ENCODE peak calls at places on chromosomes 3 and 15, in five cellular contexts. V is C1 segment of cervical spinal cord; A is naive thymus-derived CD8-positive, alpha-beta T cell; M is glutamatergic neuron; R is MCF 10A. B is an unnamed sample.

GRCh38 chr3:197354195-197355059 is 56.0 kb upstream of the DLG1 start:
- DNase-seq in V (no peak), A (no peak), M (peak; percentile 71), R (no peak), B (peak; percentile 86)

GRCh38 chr3:99686955-99687612 is 48.7 kb downstream of the COL8A1 start:
- DNase-seq in V (no peak), A (no peak), M (peak; percentile 81), R (peak; percentile 76), B (peak; percentile 34)

GRCh38 chr3:112339609-112340008 is 6.7 kb downstream of the CD200 start:
- DNase-seq in V (no peak), A (no peak), M (no peak), R (no peak), B (no peak)

GRCh38 chr3:16570113-16570512 is 35.1 kb downstream of the DAZL start:
- DNase-seq in V (no peak), A (no peak), M (no peak), R (no peak), B (no peak)

GRCh38 chr15:95590533-95591044 is 739.9 kb upstream of the NR2F2 start:
- DNase-seq in V (no peak), A (no peak), M (no peak), R (no peak), B (no peak)

GRCh38 chr15:77642019-77642418 is 9.3 kb upstream of the LINGO1 start:
- DNase-seq in V (no peak), A (no peak), M (no peak), R (no peak), B (peak; percentile 55)

GRCh38 chr3:186471781-186472180 is 72.4 kb downstream of the CRYGS start:
- DNase-seq in V (no peak), A (no peak), M (peak; percentile 30), R (no peak), B (no peak)

GRCh38 chr15:72230197-72231065 is 559 bp downstream of the PKM start:
- DNase-seq in V (peak; percentile 83), A (peak; percentile 46), M (peak; percentile 95), R (peak; percentile 89), B (peak; percentile 89)

GRCh38 chr3:58048301-58048700 is 40.1 kb downstream of the FLNB start:
- DNase-seq in V (no peak), A (no peak), M (no peak), R (peak; percentile 37), B (no peak)

GRCh38 chr3:142735462-142735861 is 11.6 kb downstream of the TRPC1 start:
- DNase-seq in V (no peak), A (no peak), M (no peak), R (no peak), B (no peak)

GRCh38 chr3:193490989-193491388 is 63.7 kb downstream of the ATP13A4 start:
- DNase-seq in V (no peak), A (no peak), M (no peak), R (no peak), B (no peak)

GRCh38 chr3:145557405-145557804 is 603.6 kb downstream of the PLOD2 start:
- DNase-seq in V (no peak), A (no peak), M (no peak), R (no peak), B (no peak)

GRCh38 chr3:174951498-174951897 is 92.4 kb downstream of the NAALADL2 start:
- DNase-seq in V (no peak), A (no peak), M (no peak), R (no peak), B (no peak)

GRCh38 chr3:14118400-14119165 is 6.1 kb downstream of the CHCHD4 start:
- DNase-seq in V (no peak), A (no peak), M (no peak), R (peak; percentile 80), B (no peak)

GRCh38 chr15:28093761-28094535 is 5.2 kb downstream of the OCA2 start:
- DNase-seq in V (no peak), A (no peak), M (no peak), R (no peak), B (no peak)

GRCh38 chr3:80997622-80998021 is 763.8 kb downstream of the GBE1 start:
- DNase-seq in V (no peak), A (no peak), M (no peak), R (no peak), B (no peak)

GRCh38 chr3:49022751-49023171 is 840 bp downstream of the NDUFAF3 start:
- DNase-seq in V (no peak), A (no peak), M (no peak), R (peak; percentile 29), B (no peak)

GRCh38 chr15:66842710-66843441 is 140.8 kb downstream of the SMAD6 start:
- DNase-seq in V (peak; percentile 18), A (no peak), M (peak; percentile 50), R (peak; percentile 57), B (peak; percentile 80)

GRCh38 chr15:49847436-49847835 is 226.6 kb downstream of the DTWD1 start:
- DNase-seq in V (no peak), A (no peak), M (no peak), R (no peak), B (no peak)

GRCh38 chr3:183826854-183827253 is 1.5 kb upstream of the MAP6D1 start:
- DNase-seq in V (no peak), A (no peak), M (no peak), R (no peak), B (peak; percentile 37)

GRCh38 chr3:195613468-195614069 is 29.8 kb upstream of the APOD start:
- DNase-seq in V (no peak), A (no peak), M (no peak), R (peak; percentile 67), B (no peak)

GRCh38 chr15:61687124-61687523 is 373.1 kb downstream of the VPS13C start:
- DNase-seq in V (no peak), A (no peak), M (no peak), R (no peak), B (no peak)

GRCh38 chr3:125605771-125606170 is 10.5 kb upstream of the OSBPL11 start:
- DNase-seq in V (no peak), A (no peak), M (no peak), R (no peak), B (peak; percentile 36)

GRCh38 chr3:46386206-46386605 is 15.5 kb downstream of the CCR5 start:
- DNase-seq in V (no peak), A (no peak), M (no peak), R (peak; percentile 93), B (no peak)

GRCh38 chr15:91385301-91385700 is 285.2 kb downstream of the SV2B start:
- DNase-seq in V (no peak), A (no peak), M (no peak), R (peak; percentile 39), B (no peak)

GRCh38 chr3:132592211-132592610 is 4.9 kb upstream of the ACKR4 start:
- DNase-seq in V (no peak), A (no peak), M (no peak), R (no peak), B (no peak)

GRCh38 chr3:41683666-41684350 is 278.1 kb downstream of the ULK4 start:
- DNase-seq in V (no peak), A (no peak), M (no peak), R (peak; percentile 70), B (no peak)

GRCh38 chr15:71730277-71731144 is 79.8 kb upstream of the NR2E3 start:
- DNase-seq in V (peak; percentile 3), A (peak; percentile 4), M (peak; percentile 35), R (peak; percentile 72), B (peak; percentile 61)

GRCh38 chr3:51943451-51944391 is 1.6 kb downstream of the PARP3 start:
- DNase-seq in V (no peak), A (no peak), M (no peak), R (no peak), B (no peak)

GRCh38 chr15:42584031-42584765 is 8.8 kb downstream of the STARD9 start:
- DNase-seq in V (peak; percentile 51), A (no peak), M (no peak), R (no peak), B (peak; percentile 52)

GRCh38 chr3:147540921-147541320 is 131.8 kb downstream of the ZIC1 start:
- DNase-seq in V (no peak), A (no peak), M (no peak), R (no peak), B (no peak)

GRCh38 chr3:189403194-189403593 is 228.0 kb upstream of the TP63 start:
- DNase-seq in V (no peak), A (no peak), M (no peak), R (no peak), B (no peak)

B was measured in retina.